ENCODE peak calls at places on chromosome 10, in nine cellular contexts. F is heart left ventricle; R is iPS DF 19.7; K is type B pancreatic cell; Q is CD8-positive, alpha-beta memory T cell; S is activated naive CD4-positive, alpha-beta T cell; D is ureter; A is fibroblast of the conjunctiva; T is stimulated activated CD8-positive, alpha-beta memory T cell treated with anti-CD3 and anti-CD28 coated beads, Interleukin-4, amount 100 ng/mL, for 48 hours. L is an unnamed sample.

GRCh38 chr10:77348082-77348481 is 289.5 kb downstream of the KCNMA1 start:
- DNase-seq in F (no peak), R (no peak), K (no peak), Q (no peak), S (no peak), D (no peak), A (no peak), T (no peak), L (no peak)

GRCh38 chr10:117533507-117534281 is 8.9 kb upstream of the EMX2 start:
- DNase-seq in F (no peak), R (no peak), K (no peak), Q (no peak), S (no peak), D (no peak), A (no peak), T (no peak), L (peak)

GRCh38 chr10:14820010-14820774 is 17.6 kb downstream of the CDNF start:
- DNase-seq in F (no peak), R (no peak), K (no peak), Q (no peak), S (no peak), D (no peak), A (peak), T (no peak), L (peak)

GRCh38 chr10:91409069-91409868 is 875 bp upstream of the HECTD2 start:
- DNase-seq in F (peak), R (no peak), K (peak), Q (no peak), S (peak), D (peak), A (peak), T (peak), L (peak)

GRCh38 chr10:96619803-96620773 is 33.3 kb upstream of the TM9SF3 start:
- DNase-seq in F (no peak), R (no peak), K (no peak), Q (no peak), S (no peak), D (no peak), A (no peak), T (no peak), L (peak)

GRCh38 chr10:113044015-113044755 is 94.1 kb downstream of the TCF7L2 start:
- DNase-seq in F (no peak), R (no peak), K (no peak), Q (no peak), S (no peak), D (no peak), A (no peak), T (no peak), L (no peak)

GRCh38 chr10:31808258-31809218 is 120.1 kb downstream of the ARHGAP12 start:
- DNase-seq in F (peak), R (no peak), K (no peak), Q (peak), S (no peak), D (peak), A (peak), T (peak), L (peak)

GRCh38 chr10:93612237-93612636 is at the start of gene PDE6C:
- DNase-seq in F (no peak), R (no peak), K (no peak), Q (no peak), S (no peak), D (no peak), A (no peak), T (no peak), L (no peak)

GRCh38 chr10:121683803-121684202 is 85.6 kb upstream of the FGFR2 start:
- DNase-seq in F (no peak), R (no peak), K (no peak), Q (no peak), S (no peak), D (no peak), A (no peak), T (no peak), L (no peak)

GRCh38 chr10:77770081-77770867 is 132.7 kb upstream of the KCNMA1 start:
- DNase-seq in F (no peak), R (no peak), K (no peak), Q (no peak), S (no peak), D (no peak), A (no peak), T (no peak), L (no peak)

GRCh38 chr10:77833225-77833624 is 93.3 kb downstream of the DLG5 start:
- DNase-seq in F (no peak), R (no peak), K (no peak), Q (no peak), S (no peak), D (no peak), A (no peak), T (no peak), L (no peak)

GRCh38 chr10:112775892-112776679 is 174.0 kb upstream of the TCF7L2 start:
- DNase-seq in F (no peak), R (no peak), K (no peak), Q (no peak), S (no peak), D (no peak), A (no peak), T (no peak), L (no peak)

GRCh38 chr10:68397005-68397404 is 10.1 kb downstream of the RUFY2 start:
- DNase-seq in F (no peak), R (no peak), K (no peak), Q (no peak), S (no peak), D (no peak), A (no peak), T (no peak), L (no peak)

GRCh38 chr10:78596556-78596955 is 472.2 kb upstream of the ZMIZ1 start:
- DNase-seq in F (no peak), R (no peak), K (no peak), Q (no peak), S (no peak), D (peak), A (no peak), T (no peak), L (no peak)

GRCh38 chr10:26860026-26860541 is 674 bp downstream of the ABI1 start:
- DNase-seq in F (peak), R (no peak), K (peak), Q (peak), S (no peak), D (peak), A (peak), T (peak), L (peak)

GRCh38 chr10:13827418-13827817 is 240.7 kb downstream of the PRPF18 start:
- DNase-seq in F (no peak), R (no peak), K (no peak), Q (no peak), S (no peak), D (no peak), A (no peak), T (no peak), L (no peak)

GRCh38 chr10:102134416-102134815 is 1.6 kb downstream of the PPRC1 start:
- DNase-seq in F (no peak), R (no peak), K (no peak), Q (no peak), S (no peak), D (no peak), A (no peak), T (no peak), L (no peak)

GRCh38 chr10:23284674-23285335 is 59.8 kb downstream of the C10orf67 start:
- DNase-seq in F (no peak), R (no peak), K (no peak), Q (no peak), S (no peak), D (no peak), A (no peak), T (no peak), L (no peak)

GRCh38 chr10:132210766-132211165 is 24.0 kb downstream of the DPYSL4 start:
- DNase-seq in F (peak), R (no peak), K (no peak), Q (no peak), S (no peak), D (no peak), A (no peak), T (no peak), L (no peak)

GRCh38 chr10:124020871-124021823 is 72.3 kb downstream of the CHST15 start:
- DNase-seq in F (peak), R (no peak), K (no peak), Q (no peak), S (no peak), D (no peak), A (no peak), T (no peak), L (no peak)

GRCh38 chr10:6050801-6051445 is 11.2 kb downstream of the IL2RA start:
- DNase-seq in F (peak), R (no peak), K (no peak), Q (peak), S (peak), D (peak), A (peak), T (peak), L (peak)

GRCh38 chr10:20257422-20257821 is 441.2 kb downstream of the PLXDC2 start:
- DNase-seq in F (no peak), R (peak), K (no peak), Q (no peak), S (no peak), D (no peak), A (no peak), T (no peak), L (no peak)

GRCh38 chr10:52951819-52952218 is 179.2 kb upstream of the MBL2 start:
- DNase-seq in F (no peak), R (peak), K (no peak), Q (no peak), S (no peak), D (peak), A (no peak), T (no peak), L (peak)

GRCh38 chr10:30114871-30115270 is 55.5 kb upstream of the JCAD start:
- DNase-seq in F (no peak), R (no peak), K (no peak), Q (no peak), S (no peak), D (no peak), A (no peak), T (no peak), L (no peak)

GRCh38 chr10:43404675-43405221 is 4.2 kb downstream of the HNRNPF start:
- DNase-seq in F (no peak), R (no peak), K (no peak), Q (peak), S (no peak), D (no peak), A (no peak), T (no peak), L (no peak)

GRCh38 chr10:44325878-44326277 is 59.0 kb downstream of the CXCL12 start:
- DNase-seq in F (no peak), R (no peak), K (peak), Q (no peak), S (no peak), D (no peak), A (no peak), T (no peak), L (no peak)